ENCODE peak calls at places on chromosomes 6 and 20, in eight cellular contexts. M is activated CD8-positive, alpha-beta memory T cell treated with anti-CD3 and anti-CD28 coated beads, Interleukin-2, amount 50 U/mL, for 48 hours; J is endodermal cell; G is ACHN; R is nephron progenitor cell; C is natural killer cell; E is stimulated activated CD4-positive, alpha-beta T cell treated with anti-CD3 and anti-CD28 coated beads, Interleukin-1b, Interleukin-23, amount 100 ng/mL, for 48 hours; U is T-helper 22 cell. A is an unnamed sample.

GRCh38 chr20:11766961-11767360 is 150.7 kb upstream of the BTBD3 start:
- DNase-seq in M (no peak), J (no peak), G (no peak), R (no peak), C (no peak), E (no peak), U (no peak), A (no peak)

GRCh38 chr6:33621396-33622388 is 570 bp downstream of the ITPR3 start:
- DNase-seq in M (peak; percentile 73), J (peak; percentile 92), G (peak; percentile 52), R (peak; percentile 42), C (no peak), E (peak; percentile 31), U (peak; percentile 18), A (peak; percentile 91)

GRCh38 chr6:37285861-37286311 is 27.9 kb upstream of the TMEM217 start:
- DNase-seq in M (no peak), J (no peak), G (peak; percentile 37), R (no peak), C (no peak), E (peak; percentile 58), U (no peak), A (no peak)

GRCh38 chr6:45454008-45454911 is 76.5 kb upstream of the SUPT3H start:
- DNase-seq in M (no peak), J (no peak), G (no peak), R (no peak), C (no peak), E (no peak), U (no peak), A (no peak)

GRCh38 chr6:40232698-40233097 is 298.4 kb upstream of the MOCS1 start:
- DNase-seq in M (no peak), J (no peak), G (no peak), R (no peak), C (no peak), E (no peak), U (no peak), A (peak; percentile 21)

GRCh38 chr6:57324538-57324937 is 7.1 kb downstream of the PRIM2 start:
- DNase-seq in M (no peak), J (no peak), G (peak; percentile 34), R (no peak), C (no peak), E (no peak), U (no peak), A (no peak)

GRCh38 chr6:149855741-149856140 is 8.4 kb downstream of the LRP11 start:
- DNase-seq in M (no peak), J (no peak), G (peak; percentile 2), R (no peak), C (no peak), E (no peak), U (no peak), A (no peak)

GRCh38 chr20:31757254-31757653 is 18.2 kb downstream of the TPX2 start:
- DNase-seq in M (no peak), J (no peak), G (no peak), R (no peak), C (no peak), E (no peak), U (no peak), A (no peak)

GRCh38 chr6:13531956-13532355 is 42.4 kb upstream of the SIRT5 start:
- DNase-seq in M (no peak), J (peak; percentile 75), G (no peak), R (no peak), C (no peak), E (no peak), U (no peak), A (no peak)

GRCh38 chr20:38049800-38050199 is 16.3 kb downstream of the RPRD1B start:
- DNase-seq in M (no peak), J (no peak), G (peak; percentile 80), R (no peak), C (no peak), E (peak; percentile 12), U (no peak), A (no peak)

GRCh38 chr20:2005831-2006426 is 12.1 kb upstream of the PDYN start:
- DNase-seq in M (peak; percentile 86), J (peak; percentile 95), G (peak; percentile 60), R (peak; percentile 96), C (peak; percentile 44), E (peak; percentile 50), U (no peak), A (peak; percentile 66)

GRCh38 chr6:11143394-11144371 is 32.2 kb upstream of the ERVFRD-1 start:
- DNase-seq in M (no peak), J (no peak), G (peak; percentile 79), R (no peak), C (no peak), E (peak; percentile 8), U (no peak), A (no peak)

GRCh38 chr6:113994934-113995342 is 24.0 kb upstream of the HDAC2 start:
- DNase-seq in M (no peak), J (peak; percentile 78), G (peak; percentile 94), R (peak; percentile 42), C (no peak), E (peak; percentile 13), U (no peak), A (peak; percentile 53)

GRCh38 chr20:13105864-13106457 is 97.2 kb downstream of the SPTLC3 start:
- DNase-seq in M (no peak), J (no peak), G (peak; percentile 42), R (peak; percentile 6), C (no peak), E (no peak), U (no peak), A (no peak)

GRCh38 chr6:113190170-113190569 is 667.0 kb upstream of the MARCKS start:
- DNase-seq in M (no peak), J (peak; percentile 47), G (peak; percentile 5), R (no peak), C (no peak), E (no peak), U (no peak), A (no peak)

GRCh38 chr6:3301506-3301905 is 42.8 kb downstream of the PSMG4 start:
- DNase-seq in M (no peak), J (no peak), G (no peak), R (no peak), C (no peak), E (no peak), U (no peak), A (no peak)

GRCh38 chr20:15236812-15237211 is 899.4 kb upstream of the FLRT3 start:
- DNase-seq in M (no peak), J (peak; percentile 85), G (peak; percentile 43), R (peak; percentile 26), C (no peak), E (peak; percentile 1), U (no peak), A (peak; percentile 55)

GRCh38 chr6:119626884-119627619 is 277.5 kb upstream of the MAN1A1 start:
- DNase-seq in M (no peak), J (no peak), G (no peak), R (no peak), C (no peak), E (no peak), U (no peak), A (no peak)

GRCh38 chr6:98838027-98838426 is 3.7 kb downstream of the POU3F2 start:
- DNase-seq in M (no peak), J (no peak), G (no peak), R (no peak), C (no peak), E (no peak), U (no peak), A (no peak)

GRCh38 chr6:146886587-146887446 is 288.0 kb downstream of the ADGB start:
- DNase-seq in M (no peak), J (no peak), G (no peak), R (no peak), C (no peak), E (no peak), U (no peak), A (no peak)

GRCh38 chr6:37483502-37483901 is 16.2 kb downstream of the CCDC167 start:
- DNase-seq in M (no peak), J (peak; percentile 41), G (no peak), R (no peak), C (no peak), E (no peak), U (no peak), A (no peak)

GRCh38 chr6:33417127-33417902 is 592 bp downstream of the CUTA start:
- DNase-seq in M (peak; percentile 59), J (no peak), G (peak; percentile 76), R (peak; percentile 45), C (no peak), E (peak; percentile 25), U (no peak), A (no peak)

GRCh38 chr6:37308084-37308817 is 45.5 kb upstream of the RNF8 start:
- DNase-seq in M (no peak), J (no peak), G (no peak), R (no peak), C (no peak), E (no peak), U (no peak), A (no peak)

GRCh38 chr6:70314240-70314639 is 11.4 kb upstream of the COL9A1 start:
- DNase-seq in M (no peak), J (no peak), G (no peak), R (no peak), C (no peak), E (no peak), U (no peak), A (no peak)

GRCh38 chr6:157280153-157280552 is 43.2 kb downstream of the TMEM242 start:
- DNase-seq in M (no peak), J (peak; percentile 69), G (no peak), R (no peak), C (no peak), E (no peak), U (no peak), A (peak; percentile 76)

GRCh38 chr6:107192739-107193296 is 77.5 kb upstream of the BEND3 start:
- DNase-seq in M (no peak), J (no peak), G (no peak), R (no peak), C (no peak), E (no peak), U (no peak), A (no peak)

GRCh38 chr20:37598101-37598530 is 70.4 kb upstream of the BLCAP start:
- DNase-seq in M (no peak), J (peak; percentile 84), G (no peak), R (peak; percentile 66), C (no peak), E (no peak), U (no peak), A (peak; percentile 80)

GRCh38 chr20:37907677-37908397 is 4.9 kb downstream of the VSTM2L start:
- DNase-seq in M (no peak), J (peak; percentile 82), G (peak; percentile 85), R (peak; percentile 40), C (no peak), E (no peak), U (no peak), A (peak; percentile 86)

GRCh38 chr6:43147289-43147688 is 23.8 kb upstream of the SRF start:
- DNase-seq in M (no peak), J (no peak), G (no peak), R (no peak), C (no peak), E (no peak), U (no peak), A (no peak)

GRCh38 chr6:9360881-9361280 is 925.5 kb upstream of the SLC35B3 start:
- DNase-seq in M (no peak), J (no peak), G (no peak), R (no peak), C (no peak), E (no peak), U (no peak), A (no peak)

GRCh38 chr20:58665606-58666005 is 14.5 kb downstream of the STX16 start:
- DNase-seq in M (no peak), J (no peak), G (peak; percentile 80), R (peak; percentile 22), C (no peak), E (no peak), U (no peak), A (no peak)

GRCh38 chr6:72941751-72942150 is 283.5 kb downstream of the KHDC1L start:
- DNase-seq in M (no peak), J (no peak), G (no peak), R (no peak), C (no peak), E (no peak), U (no peak), A (no peak)

GRCh38 chr20:9966966-9967365 is 67.8 kb upstream of the ANKEF1 start:
- DNase-seq in M (no peak), J (no peak), G (peak; percentile 8), R (no peak), C (no peak), E (no peak), U (no peak), A (peak; percentile 26)

A was measured in H7.